ENCODE peak calls at places on chromosomes 3 and 15, in five cellular contexts. One of them, this sample, is unnamed.

GRCh38 chr15:76340198-76340801 is 3.7 kb downstream of the ISL2 start:
- DNase-seq in NT2/D1: no peak
- DNase-seq in HepG2: no peak
- DNase-seq in GM12878: no peak
- DNase-seq in H1: peak
- DNase-seq in this sample: no peak

GRCh38 chr15:52790166-52790708 is at the start of gene ONECUT1:
- DNase-seq in NT2/D1: no peak
- DNase-seq in HepG2: peak
- DNase-seq in GM12878: no peak
- DNase-seq in H1: peak
- DNase-seq in this sample: peak

GRCh38 chr3:88573472-88573871 is 423.7 kb downstream of the C3orf38 start:
- DNase-seq in NT2/D1: no peak
- DNase-seq in HepG2: no peak
- DNase-seq in GM12878: no peak
- DNase-seq in H1: no peak
- DNase-seq in this sample: no peak

GRCh38 chr3:18758047-18758704 is 333.0 kb upstream of the SATB1 start:
- DNase-seq in NT2/D1: peak
- DNase-seq in HepG2: peak
- DNase-seq in GM12878: peak
- DNase-seq in H1: no peak
- DNase-seq in this sample: peak

GRCh38 chr3:49222002-49222401 is 50.6 kb downstream of the KLHDC8B start:
- DNase-seq in NT2/D1: no peak
- DNase-seq in HepG2: no peak
- DNase-seq in GM12878: no peak
- DNase-seq in H1: no peak
- DNase-seq in this sample: no peak

GRCh38 chr15:82139823-82140268 is 94.0 kb upstream of the MEX3B start:
- DNase-seq in NT2/D1: no peak
- DNase-seq in HepG2: peak
- DNase-seq in GM12878: no peak
- DNase-seq in H1: no peak
- DNase-seq in this sample: peak

GRCh38 chr3:125633767-125634166 is 38.5 kb upstream of the OSBPL11 start:
- DNase-seq in NT2/D1: no peak
- DNase-seq in HepG2: no peak
- DNase-seq in GM12878: no peak
- DNase-seq in H1: no peak
- DNase-seq in this sample: no peak

GRCh38 chr3:73624363-73625123 is at the start of gene PDZRN3:
- DNase-seq in NT2/D1: peak
- DNase-seq in HepG2: no peak
- DNase-seq in GM12878: no peak
- DNase-seq in H1: peak
- DNase-seq in this sample: peak

GRCh38 chr15:59237854-59238252 is 31.2 kb downstream of the LDHAL6B start:
- DNase-seq in NT2/D1: no peak
- DNase-seq in HepG2: no peak
- DNase-seq in GM12878: peak
- DNase-seq in H1: no peak
- DNase-seq in this sample: no peak

GRCh38 chr3:172550347-172550943 is 27.2 kb upstream of the TNFSF10 start:
- DNase-seq in NT2/D1: no peak
- DNase-seq in HepG2: no peak
- DNase-seq in GM12878: no peak
- DNase-seq in H1: no peak
- DNase-seq in this sample: no peak

DNA sequence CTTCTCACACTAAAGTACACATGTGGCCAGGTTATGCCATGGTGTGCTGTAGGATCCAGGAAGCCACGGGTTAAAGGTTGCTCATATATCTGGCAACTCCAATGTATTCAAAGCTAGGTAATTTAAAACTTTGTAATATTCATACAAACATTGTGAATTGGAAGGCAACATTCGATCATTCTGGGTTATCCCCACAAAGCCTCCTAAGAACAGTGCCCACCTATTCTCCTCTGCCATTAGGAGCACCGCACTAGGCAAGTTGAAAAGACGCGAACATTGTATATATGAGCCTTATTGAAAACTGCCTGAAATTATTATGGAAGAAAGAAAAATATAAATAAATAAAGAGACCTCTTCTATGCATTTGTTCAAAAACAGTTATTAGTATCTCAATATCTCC is 228.2 kb downstream of the IGSF11 start:
- DNase-seq in NT2/D1: no peak
- DNase-seq in HepG2: no peak
- DNase-seq in GM12878: no peak
- DNase-seq in H1: no peak
- DNase-seq in this sample: no peak
- TF ChIP-seq SUZ12 in NT2/D1: no peak
- TF ChIP-seq SUZ12 in HepG2: no peak
- TF ChIP-seq SUZ12 in GM12878: no peak
- TF ChIP-seq SUZ12 in H1: no peak
- TF ChIP-seq SUZ12 in this sample: no peak

GRCh38 chr15:99487337-99487730 is 78.5 kb upstream of the MEF2A start:
- DNase-seq in NT2/D1: no peak
- DNase-seq in HepG2: no peak
- DNase-seq in GM12878: no peak
- DNase-seq in H1: no peak
- DNase-seq in this sample: no peak

GRCh38 chr15:99485992-99486370 is 79.8 kb upstream of the MEF2A start:
- DNase-seq in NT2/D1: no peak
- DNase-seq in HepG2: no peak
- DNase-seq in GM12878: no peak
- DNase-seq in H1: no peak
- DNase-seq in this sample: no peak

GRCh38 chr15:99485153-99485947 is 80.4 kb upstream of the MEF2A start:
- DNase-seq in NT2/D1: no peak
- DNase-seq in HepG2: no peak
- DNase-seq in GM12878: no peak
- DNase-seq in H1: no peak
- DNase-seq in this sample: no peak

GRCh38 chr15:99482993-99483392 is 82.8 kb upstream of the MEF2A start:
- DNase-seq in NT2/D1: no peak
- DNase-seq in HepG2: no peak
- DNase-seq in GM12878: no peak
- DNase-seq in H1: no peak
- DNase-seq in this sample: no peak

GRCh38 chr15:99486371-99487336 is 79.1 kb upstream of the MEF2A start:
- DNase-seq in NT2/D1: no peak
- DNase-seq in HepG2: no peak
- DNase-seq in GM12878: no peak
- DNase-seq in H1: no peak
- DNase-seq in this sample: peak
- TF ChIP-seq SUZ12 in NT2/D1: no peak
- TF ChIP-seq SUZ12 in HepG2: no peak
- TF ChIP-seq SUZ12 in GM12878: no peak
- TF ChIP-seq SUZ12 in H1: no peak
- TF ChIP-seq SUZ12 in this sample: no peak

DNA sequence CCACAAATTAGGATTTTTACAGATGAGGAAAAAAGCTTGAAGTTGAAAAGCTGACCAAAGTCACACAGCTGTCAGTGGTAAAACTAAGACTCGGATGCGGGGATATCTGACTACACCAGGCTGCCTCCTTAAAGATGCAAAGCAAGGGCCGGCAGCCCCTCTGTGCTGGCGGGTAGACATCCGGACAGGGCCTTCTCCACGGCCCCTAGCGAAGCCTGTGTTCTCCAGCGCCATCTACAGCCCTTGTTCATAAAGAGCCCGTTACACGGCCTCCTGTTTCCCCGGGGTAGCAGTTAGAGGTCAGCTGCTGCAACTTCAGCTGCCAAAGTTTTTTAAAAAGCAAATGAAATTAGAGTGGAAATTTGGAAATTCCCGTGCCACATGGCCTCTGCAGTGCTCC is 383.0 kb downstream of the TBL1XR1 start:
- DNase-seq in NT2/D1: peak
- DNase-seq in HepG2: peak
- DNase-seq in GM12878: no peak
- DNase-seq in H1: peak
- DNase-seq in this sample: peak
- TF ChIP-seq SUZ12 in NT2/D1: no peak
- TF ChIP-seq SUZ12 in HepG2: no peak
- TF ChIP-seq SUZ12 in GM12878: no peak
- TF ChIP-seq SUZ12 in H1: no peak
- TF ChIP-seq SUZ12 in this sample: no peak

DNA sequence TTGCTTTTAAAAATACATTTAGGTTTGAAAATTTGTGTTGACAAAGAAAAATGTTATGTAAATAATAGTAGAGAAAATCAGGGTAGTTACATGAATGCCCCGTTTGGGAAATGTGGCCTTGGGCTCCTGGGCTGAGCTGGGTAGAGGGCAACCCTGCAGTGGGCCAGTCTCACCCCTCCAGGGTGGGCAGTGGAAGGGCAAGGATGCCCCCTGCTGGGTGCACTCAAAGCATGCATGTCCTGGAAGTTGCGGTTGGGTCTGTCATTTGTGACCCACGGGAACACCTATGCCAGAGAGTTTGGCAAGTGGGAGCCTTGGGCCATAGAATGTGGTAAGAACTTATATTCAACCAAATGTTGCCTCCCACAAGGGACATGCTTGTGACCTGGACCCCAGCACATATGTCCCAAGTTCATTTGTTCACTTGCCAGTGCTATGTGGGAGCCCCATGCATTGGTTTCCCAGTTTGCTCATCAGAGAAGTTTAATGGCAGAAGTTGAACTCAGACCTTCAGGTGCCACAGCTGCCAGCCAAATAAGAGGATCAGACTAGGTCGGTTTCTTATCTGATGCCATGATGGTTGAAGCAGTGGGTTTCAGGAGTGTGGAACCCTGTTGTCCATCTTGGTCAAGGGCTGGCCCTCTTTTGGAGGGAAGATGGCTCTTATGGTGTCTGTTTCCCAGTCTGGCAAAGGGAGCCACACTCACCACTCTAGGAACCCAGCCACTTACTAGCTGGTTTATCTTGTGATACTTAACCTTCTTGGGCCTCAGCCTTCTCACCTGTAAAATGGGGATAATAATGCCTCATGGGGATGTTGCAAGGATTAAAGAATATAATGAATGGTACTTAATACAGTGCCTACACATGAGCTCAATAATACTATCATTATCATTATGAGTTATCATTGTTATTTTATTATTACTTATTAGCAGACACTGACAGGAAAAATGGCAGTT is 2.5 kb upstream of the PLCB2 start:
- DNase-seq in NT2/D1: no peak
- DNase-seq in HepG2: peak
- DNase-seq in GM12878: peak
- DNase-seq in H1: peak
- DNase-seq in this sample: peak
- TF ChIP-seq SUZ12 in NT2/D1: no peak
- TF ChIP-seq SUZ12 in HepG2: no peak
- TF ChIP-seq SUZ12 in GM12878: no peak
- TF ChIP-seq SUZ12 in H1: no peak
- TF ChIP-seq SUZ12 in this sample: no peak